ENCODE peak calls at places on chromosomes 5 and 9, in four cellular contexts. B is HFF-Myc, K is fibroblast of lung, Z is hepatocyte. G is an unnamed sample.

GRCh38 chr9:4678679-4679267 is 596 bp upstream of the CDC37L1 start:
- DNase-seq in B (no peak), K (peak; percentile 35), Z (peak; percentile 30), G (peak; percentile 78)

GRCh38 chr9:18824095-18824666 is 208.8 kb downstream of the SAXO1 start:
- DNase-seq in B (no peak), K (no peak), Z (peak; percentile 49), G (no peak)

GRCh38 chr9:37784291-37784639 is 599 bp downstream of the EXOSC3 start:
- DNase-seq in B (no peak), K (no peak), Z (no peak), G (no peak)

GRCh38 chr5:40738502-40738901 is 17.3 kb downstream of the TTC33 start:
- DNase-seq in B (no peak), K (peak; percentile 41), Z (no peak), G (no peak)

GRCh38 chr5:75405296-75405695 is 68.3 kb downstream of the HMGCR start:
- DNase-seq in B (no peak), K (peak; percentile 27), Z (no peak), G (peak; percentile 37)

GRCh38 chr5:131754363-131754762 is 42.5 kb downstream of the FNIP1 start:
- DNase-seq in B (no peak), K (no peak), Z (no peak), G (no peak)

GRCh38 chr5:44183312-44183711 is 205.9 kb downstream of the FGF10 start:
- DNase-seq in B (no peak), K (no peak), Z (no peak), G (no peak)

GRCh38 chr5:43195670-43196265 is 3.7 kb downstream of the NIM1K start:
- DNase-seq in B (no peak), K (no peak), Z (no peak), G (no peak)

GRCh38 chr9:72127753-72128152 is 21.5 kb upstream of the GDA start:
- DNase-seq in B (no peak), K (no peak), Z (no peak), G (no peak)

GRCh38 chr9:7592321-7593319 is 207.0 kb downstream of the DMAC1 start:
- DNase-seq in B (no peak), K (no peak), Z (no peak), G (no peak)

GRCh38 chr5:73948289-73948688 is 322.3 kb downstream of the ARHGEF28 start:
- DNase-seq in B (no peak), K (no peak), Z (no peak), G (no peak)

GRCh38 chr9:80556631-80557030 is 984.9 kb downstream of the TLE4 start:
- DNase-seq in B (no peak), K (no peak), Z (no peak), G (no peak)

GRCh38 chr9:136544549-136545064 is 1.2 kb downstream of the NOTCH1 start:
- DNase-seq in B (no peak), K (no peak), Z (peak; percentile 63), G (peak; percentile 38)

GRCh38 chr5:76715734-76716455 is at the start of gene F2R:
- DNase-seq in B (no peak), K (peak; percentile 81), Z (peak; percentile 83), G (peak; percentile 64)

GRCh38 chr5:107469485-107469884 is 201.3 kb downstream of the EFNA5 start:
- DNase-seq in B (peak; percentile 21), K (peak; percentile 97), Z (no peak), G (peak; percentile 29)

GRCh38 chr9:127038531-127038930 is 83.9 kb downstream of the ANGPTL2 start:
- DNase-seq in B (no peak), K (no peak), Z (no peak), G (no peak)

GRCh38 chr9:71990466-71990865 is 69.9 kb downstream of the C9orf57 start:
- DNase-seq in B (no peak), K (no peak), Z (no peak), G (peak; percentile 69)

GRCh38 chr9:137049544-137050449 is 3.8 kb upstream of the NPDC1 start:
- DNase-seq in B (no peak), K (peak; percentile 19), Z (peak; percentile 80), G (peak; percentile 74)

GRCh38 chr9:70404261-70404660 is 10.2 kb downstream of the KLF9 start:
- DNase-seq in B (no peak), K (no peak), Z (no peak), G (peak; percentile 8)

GRCh38 chr5:39473156-39473779 is 48.5 kb upstream of the DAB2 start:
- DNase-seq in B (no peak), K (peak; percentile 89), Z (no peak), G (no peak)

GRCh38 chr5:122877518-122877917 is 32.1 kb downstream of the SNX24 start:
- DNase-seq in B (no peak), K (no peak), Z (no peak), G (peak; percentile 15)

GRCh38 chr5:39283231-39283818 is 64.0 kb upstream of the FYB1 start:
- DNase-seq in B (peak; percentile 31), K (peak; percentile 44), Z (peak; percentile 82), G (peak; percentile 81)

GRCh38 chr5:66440202-66440680 is 156.0 kb upstream of the MAST4 start:
- DNase-seq in B (no peak), K (peak; percentile 93), Z (peak; percentile 8), G (no peak)

GRCh38 chr9:14096182-14096922 is 217.6 kb downstream of the NFIB start:
- DNase-seq in B (no peak), K (peak; percentile 97), Z (peak; percentile 30), G (no peak)

GRCh38 chr5:54570923-54571322 is 53.4 kb downstream of the SNX18 start:
- DNase-seq in B (no peak), K (peak; percentile 84), Z (no peak), G (no peak)

GRCh38 chr9:35071814-35072460 is 488 bp downstream of the VCP start:
- DNase-seq in B (no peak), K (peak; percentile 88), Z (peak; percentile 93), G (peak; percentile 98)

GRCh38 chr5:126031989-126032716 is 391.1 kb upstream of the GRAMD2B start:
- DNase-seq in B (peak; percentile 53), K (peak; percentile 87), Z (no peak), G (no peak)

GRCh38 chr9:134839441-134840125 is 41.0 kb upstream of the FCN2 start:
- DNase-seq in B (no peak), K (no peak), Z (no peak), G (no peak)

GRCh38 chr5:35851282-35851681 is 5.4 kb upstream of the IL7R start:
- DNase-seq in B (no peak), K (peak; percentile 46), Z (no peak), G (no peak)

GRCh38 chr5:34570721-34571379 is 85.3 kb upstream of the RAI14 start:
- DNase-seq in B (no peak), K (peak; percentile 91), Z (no peak), G (no peak)

GRCh38 chr9:100848731-100849130 is 179.8 kb upstream of the PLPPR1 start:
- DNase-seq in B (no peak), K (no peak), Z (no peak), G (no peak)

GRCh38 chr9:104950838-104951237 is 22.9 kb upstream of the ABCA1 start:
- DNase-seq in B (no peak), K (no peak), Z (no peak), G (no peak)

GRCh38 chr9:104948277-104948676 is 20.3 kb upstream of the ABCA1 start:
- DNase-seq in B (no peak), K (no peak), Z (no peak), G (no peak)

DNA sequence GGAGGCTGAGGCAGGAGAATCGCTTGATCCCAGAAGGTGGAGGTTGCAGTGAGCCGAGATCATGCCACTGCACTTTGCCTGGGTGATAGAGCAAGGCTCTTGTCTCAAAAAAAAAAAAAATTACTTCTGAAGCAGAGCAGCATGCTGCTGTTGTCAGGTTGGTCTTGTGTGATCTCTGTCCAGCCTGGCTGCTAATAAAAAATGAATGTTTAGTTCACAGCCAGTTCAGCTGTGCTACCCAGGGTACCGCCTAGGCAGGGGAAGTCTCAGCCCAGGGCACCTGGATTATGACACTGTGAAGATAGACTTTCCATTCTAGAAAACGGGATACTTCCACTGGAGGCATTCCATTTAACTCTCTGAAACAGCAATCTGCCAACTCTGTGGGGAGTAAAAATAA is 23.5 kb upstream of the ABCA1 start:
- DNase-seq in B (no peak), K (no peak), Z (no peak), G (no peak)
- TF ChIP-seq CTCF in B (no peak), K (no peak), Z (no peak), G (no peak)

GRCh38 chr5:55600086-55600485 is 65.3 kb upstream of the PLPP1 start:
- DNase-seq in B (no peak), K (no peak), Z (no peak), G (no peak)
- TF ChIP-seq CTCF in B (no peak), K (no peak), Z (no peak), G (no peak)

DNA sequence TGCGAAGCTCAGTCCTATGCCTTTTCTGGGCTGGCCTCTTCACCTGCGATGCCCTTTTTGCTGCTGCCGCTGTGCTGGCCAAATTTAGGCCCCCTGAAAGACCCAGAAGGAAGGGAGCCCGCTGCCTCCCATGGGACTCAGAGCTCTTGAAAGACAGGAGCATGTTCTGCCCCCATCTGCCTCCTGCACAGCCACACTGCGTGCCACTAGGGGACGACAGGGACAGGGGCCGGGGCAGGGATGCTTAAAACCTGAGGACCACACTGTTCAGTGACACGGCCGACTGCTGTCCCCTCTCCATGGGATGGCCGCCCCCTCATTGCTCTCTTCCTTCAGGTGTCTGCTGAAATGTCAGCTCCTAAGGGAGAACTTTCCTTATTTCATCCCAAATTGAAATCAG is 132.4 kb downstream of the ADAMTS2 start:
- DNase-seq in B (no peak), K (no peak), Z (no peak), G (peak; percentile 34)
- TF ChIP-seq CTCF in B (peak; percentile 58), K (peak; percentile 57), Z (no peak), G (peak; percentile 32)

GRCh38 chr5:135162661-135163265 is 128.7 kb upstream of the PITX1 start:
- DNase-seq in B (no peak), K (no peak), Z (no peak), G (no peak)
- TF ChIP-seq CTCF in B (peak; percentile 18), K (peak; percentile 18), Z (no peak), G (no peak)

DNA sequence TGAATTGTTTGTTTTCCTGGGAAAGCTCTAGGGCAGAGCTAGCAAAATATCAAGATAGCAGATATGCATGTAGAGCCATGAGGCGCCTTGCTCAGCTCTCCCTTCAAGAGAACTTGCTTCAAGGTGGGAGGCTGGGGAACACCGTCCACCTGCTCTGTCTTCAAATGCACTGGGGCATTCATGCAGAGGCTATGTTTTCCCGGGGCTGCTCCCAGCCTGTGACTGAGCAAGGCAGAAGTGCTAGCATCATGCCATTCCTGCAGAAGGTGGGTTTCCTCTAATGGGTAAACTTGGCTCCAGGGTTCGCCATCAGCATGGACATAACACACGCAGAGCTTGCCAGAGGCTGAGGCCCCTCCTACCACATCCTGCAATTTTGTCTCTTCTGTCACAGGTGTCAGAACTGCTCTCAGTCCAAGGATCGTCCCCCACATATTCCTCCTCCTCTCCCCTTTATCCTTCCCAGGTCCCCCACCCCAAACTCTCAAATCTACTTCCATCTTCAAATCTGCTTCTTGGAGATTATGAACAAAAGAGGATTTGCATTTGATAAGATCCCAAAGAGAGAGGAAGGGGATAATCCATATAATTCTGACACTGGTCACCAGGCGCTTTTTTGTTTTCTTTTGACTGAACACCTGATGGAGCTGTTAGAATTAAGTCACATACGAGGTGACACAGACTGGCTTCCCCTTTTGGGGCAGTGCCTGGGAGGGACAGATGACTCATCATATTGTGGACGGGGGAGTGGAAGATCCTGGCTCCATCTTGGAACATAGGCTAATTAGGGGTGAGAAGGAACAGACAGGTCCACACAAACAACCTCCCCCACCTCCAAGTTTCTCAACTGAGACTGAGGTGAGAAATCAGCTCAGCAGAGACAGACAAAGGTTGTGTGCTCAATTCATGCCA is 85.0 kb upstream of the TAF11L2 start:
- DNase-seq in B (no peak), K (no peak), Z (no peak), G (peak; percentile 95)
- TF ChIP-seq CTCF in B (no peak), K (no peak), Z (no peak), G (peak; percentile 13)

G was measured in NB4.